ENCODE peak calls at places on chromosome 12, in five cellular contexts. F is K562, X is GM12878, Z is H1, D is HepG2. T is an unnamed sample. For H3K4me1, the result is how much of the 10 kb centered on the place peaks cover.

GRCh38 chr12:132430838-132431826 is 58.8 kb upstream of the FBRSL1 start:
- DNase-seq in F (no peak), X (no peak), Z (no peak), D (no peak), T (no peak)

GRCh38 chr12:130828895-130829294 is 10.2 kb downstream of the STX2 start:
- DNase-seq in F (no peak), X (no peak), Z (no peak), D (no peak), T (no peak)

GRCh38 chr12:12548713-12549112 is 13.9 kb downstream of the DUSP16 start:
- DNase-seq in F (no peak), X (no peak), Z (no peak), D (no peak), T (no peak)

GRCh38 chr12:3828888-3829287 is 44.3 kb downstream of the PARP11 start:
- DNase-seq in F (no peak), X (no peak), Z (no peak), D (no peak), T (no peak)

GRCh38 chr12:29253916-29254625 is 105.0 kb downstream of the FAR2 start:
- DNase-seq in F (no peak), X (no peak), Z (no peak), D (no peak), T (no peak)

GRCh38 chr12:13275366-13275765 is 78.8 kb downstream of the EMP1 start:
- DNase-seq in F (no peak), X (no peak), Z (no peak), D (no peak), T (no peak)

GRCh38 chr12:47551426-47551851 is 154.4 kb downstream of the RPAP3 start:
- DNase-seq in F (no peak), X (no peak), Z (no peak), D (no peak), T (no peak)

GRCh38 chr12:124603143-124603542 is 35.7 kb upstream of the NCOR2 start:
- DNase-seq in F (no peak), X (no peak), Z (no peak), D (no peak), T (no peak)

GRCh38 chr12:106317406-106318082 is 15.0 kb downstream of the TCP11L2 start:
- DNase-seq in F (no peak), X (no peak), Z (no peak), D (no peak), T (no peak)

GRCh38 chr12:69688496-69689427 is 10.3 kb downstream of the BEST3 start:
- DNase-seq in F (peak), X (no peak), Z (peak), D (peak), T (peak)

GRCh38 chr12:104133861-104134260 is 4.1 kb downstream of the NFYB start:
- DNase-seq in F (no peak), X (no peak), Z (no peak), D (no peak), T (no peak)

GRCh38 chr12:43540474-43540873 is 11.5 kb downstream of the ADAMTS20 start:
- DNase-seq in F (no peak), X (no peak), Z (no peak), D (no peak), T (no peak)

GRCh38 chr12:68648179-68648578 is 37.5 kb downstream of the RAP1B start:
- DNase-seq in F (no peak), X (no peak), Z (no peak), D (no peak), T (no peak)

GRCh38 chr12:118986043-118986442 is 4.7 kb downstream of the SRRM4 start:
- DNase-seq in F (no peak), X (no peak), Z (no peak), D (no peak), T (no peak)

GRCh38 chr12:93514853-93515252 is 47.5 kb downstream of the MRPL42 start:
- DNase-seq in F (no peak), X (no peak), Z (no peak), D (no peak), T (no peak)

GRCh38 chr12:53974084-53975018 is at the start of gene HOTAIR:
- DNase-seq in F (no peak), X (no peak), Z (no peak), D (no peak), T (no peak)

GRCh38 chr12:84969226-84969625 is 56.6 kb upstream of the SLC6A15 start:
- DNase-seq in F (no peak), X (no peak), Z (no peak), D (no peak), T (no peak)

GRCh38 chr12:53324113-53324778 is 2.8 kb upstream of the AAAS start:
- DNase-seq in F (no peak), X (peak), Z (peak), D (no peak), T (no peak)

GRCh38 chr12:18430425-18431048 is 169.2 kb downstream of the PIK3C2G start:
- DNase-seq in F (peak), X (no peak), Z (peak), D (peak), T (peak)

GRCh38 chr12:132398386-132398991 is 69.1 kb upstream of the GALNT9 start:
- DNase-seq in F (no peak), X (no peak), Z (no peak), D (no peak), T (no peak)

GRCh38 chr12:49974231-49974675 is 1.5 kb downstream of the AQP6 start:
- DNase-seq in F (peak), X (no peak), Z (peak), D (peak), T (no peak)

GRCh38 chr12:53071591-53072551 is 7.3 kb downstream of the SPRYD3 start:
- DNase-seq in F (peak), X (no peak), Z (no peak), D (no peak), T (no peak)

GRCh38 chr12:80912906-80913769 is 24.6 kb downstream of the LIN7A start:
- DNase-seq in F (no peak), X (no peak), Z (no peak), D (no peak), T (no peak)

GRCh38 chr12:27970391-27970980 is 2.0 kb downstream of the PTHLH start:
- DNase-seq in F (no peak), X (no peak), Z (peak), D (no peak), T (no peak)

GRCh38 chr12:31965090-31965489 is 5.9 kb downstream of the RESF1 start:
- DNase-seq in F (no peak), X (no peak), Z (no peak), D (no peak), T (no peak)

GRCh38 chr12:89933911-89934310 is 225.3 kb upstream of the ATP2B1 start:
- DNase-seq in F (no peak), X (no peak), Z (no peak), D (no peak), T (no peak)

GRCh38 chr12:16189849-16190248 is 87.6 kb downstream of the SLC15A5 start:
- DNase-seq in F (no peak), X (no peak), Z (no peak), D (peak), T (no peak)

GRCh38 chr12:96810477-96810876 is 96.6 kb upstream of the NEDD1 start:
- DNase-seq in F (no peak), X (no peak), Z (no peak), D (no peak), T (no peak)

GRCh38 chr12:81450920-81451739 is 308.0 kb downstream of the PPFIA2 start:
- DNase-seq in F (peak), X (no peak), Z (peak), D (peak), T (peak)

GRCh38 chr12:646303-647038 is 16.8 kb downstream of the NINJ2 start:
- DNase-seq in F (no peak), X (no peak), Z (no peak), D (peak), T (no peak)

GRCh38 chr12:127257366-127257935 is 1009.5 kb upstream of the TMEM132C start:
- DNase-seq in F (no peak), X (no peak), Z (no peak), D (no peak), T (no peak)

GRCh38 chr12:114935658-114936057 is 251.7 kb upstream of the TBX3 start:
- DNase-seq in F (no peak), X (no peak), Z (no peak), D (no peak), T (no peak)

GRCh38 chr12:15522574-15523187 is 200.4 kb downstream of the PTPRO start:
- DNase-seq in F (no peak), X (no peak), Z (no peak), D (peak), T (peak)

GRCh38 chr12:116194935-116195431 is 82.5 kb downstream of the MED13L start:
- DNase-seq in F (no peak), X (peak), Z (no peak), D (no peak), T (no peak)

GRCh38 chr12:6141048-6141447 is 16.6 kb upstream of the VWF start:
- DNase-seq in F (no peak), X (no peak), Z (no peak), D (no peak), T (no peak)

GRCh38 chr12:10196210-10196609 is 16.5 kb upstream of the GABARAPL1 start:
- DNase-seq in F (no peak), X (peak), Z (no peak), D (no peak), T (no peak)

DNA sequence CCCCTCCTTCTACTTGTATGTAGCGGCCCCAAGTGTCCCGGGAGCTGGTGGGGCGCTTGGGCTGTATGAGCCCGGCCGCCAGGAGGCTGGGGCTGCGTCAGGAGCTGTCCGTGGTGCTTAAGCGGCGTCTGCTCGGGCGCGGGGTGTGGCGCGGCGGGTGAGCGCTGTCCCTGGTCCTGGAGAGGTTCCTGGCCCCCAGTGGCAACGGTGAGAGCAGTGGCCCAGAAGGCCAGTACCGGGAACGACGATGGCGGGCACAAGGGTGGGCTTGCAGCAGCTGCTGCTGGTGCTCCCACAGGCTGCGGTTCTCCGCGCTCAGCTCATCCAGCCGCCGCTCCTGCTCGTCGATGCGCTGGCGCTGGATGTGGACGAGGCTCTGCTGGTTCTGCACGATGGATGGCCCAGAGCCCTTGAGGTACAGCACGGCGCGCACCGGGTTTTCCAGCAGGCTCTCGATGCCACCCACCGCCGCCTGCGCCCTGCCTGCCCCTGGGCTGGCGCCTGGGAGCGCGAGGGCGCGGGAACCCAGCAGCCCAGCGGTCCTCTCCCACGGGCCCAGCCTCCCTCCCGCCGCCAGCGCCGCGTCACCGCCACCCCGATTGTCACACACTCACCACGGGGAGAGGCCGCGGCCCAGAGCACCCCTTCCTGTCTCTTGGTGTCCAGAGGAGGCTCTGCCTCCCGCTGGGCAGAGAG is 41.9 kb upstream of the FKBP4 start:
- DNase-seq in F (peak), X (no peak), Z (peak), D (peak), T (peak)
- TF ChIP-seq ZNF274 in F (no peak), X (no peak), Z (no peak), D (peak), T (no peak)

DNA sequence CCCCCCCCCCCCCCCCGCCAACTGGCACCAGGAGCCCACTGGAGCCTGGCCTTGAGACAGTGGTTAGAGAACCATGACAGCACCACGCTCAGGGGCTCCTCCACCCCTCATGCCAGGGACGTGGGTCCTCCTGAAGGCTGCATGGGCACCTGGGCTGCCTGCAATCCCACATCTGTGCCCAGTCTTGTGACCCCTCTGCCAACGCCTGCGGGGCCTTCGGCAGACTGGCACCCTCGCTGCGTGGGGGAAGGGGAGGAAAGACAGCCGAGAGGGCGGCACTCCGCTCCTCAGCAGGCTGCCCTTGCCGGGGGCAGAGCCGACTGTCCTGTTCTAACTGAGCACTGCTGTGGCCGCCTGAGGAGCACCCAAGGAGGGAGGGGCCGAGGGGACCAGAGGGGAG is 6.0 kb downstream of the LRTM2 start:
- DNase-seq in F (no peak), X (no peak), Z (no peak), D (no peak), T (no peak)
- H3K4me2 ChIP-seq in F (no peak), X (no peak), Z (no peak), D (no peak), T (no peak)

DNA sequence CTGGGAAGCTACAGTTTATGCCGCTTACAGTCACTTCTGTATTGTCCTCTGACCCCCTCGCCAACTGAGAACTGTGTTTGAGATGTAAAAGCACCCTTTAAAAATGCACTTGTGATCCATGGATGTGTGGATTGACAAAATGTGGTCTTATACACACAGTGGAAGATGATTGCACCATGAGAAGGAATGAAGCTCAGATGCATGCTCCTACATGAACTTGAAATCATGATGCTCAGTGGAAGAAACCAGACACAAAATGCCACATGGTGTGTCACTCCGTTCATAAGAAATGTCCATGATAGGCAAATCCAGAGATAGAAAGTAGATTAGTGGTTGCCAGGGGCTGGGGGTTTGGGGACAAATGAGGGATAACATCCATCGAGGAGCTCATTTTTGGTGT is 58.0 kb downstream of the PITPNM2 start:
- DNase-seq in F (no peak), X (no peak), Z (no peak), D (no peak), T (no peak)
- H3K4me1 ChIP-seq in F (half or more), X (under half), Z (under half), D (half or more), T (half or more)

GRCh38 chr12:95551305-95551704 is at the start of gene USP44:
- DNase-seq in F (no peak), X (no peak), Z (peak), D (no peak), T (no peak)

GRCh38 chr12:95554532-95555071 is 3.3 kb upstream of the USP44 start:
- DNase-seq in F (no peak), X (no peak), Z (no peak), D (no peak), T (no peak)

GRCh38 chr12:95549392-95550084 is 1.7 kb downstream of the USP44 start:
- DNase-seq in F (no peak), X (no peak), Z (no peak), D (no peak), T (no peak)

GRCh38 chr12:95551913-95552516 is 739 bp upstream of the USP44 start:
- DNase-seq in F (no peak), X (no peak), Z (no peak), D (no peak), T (no peak)

DNA sequence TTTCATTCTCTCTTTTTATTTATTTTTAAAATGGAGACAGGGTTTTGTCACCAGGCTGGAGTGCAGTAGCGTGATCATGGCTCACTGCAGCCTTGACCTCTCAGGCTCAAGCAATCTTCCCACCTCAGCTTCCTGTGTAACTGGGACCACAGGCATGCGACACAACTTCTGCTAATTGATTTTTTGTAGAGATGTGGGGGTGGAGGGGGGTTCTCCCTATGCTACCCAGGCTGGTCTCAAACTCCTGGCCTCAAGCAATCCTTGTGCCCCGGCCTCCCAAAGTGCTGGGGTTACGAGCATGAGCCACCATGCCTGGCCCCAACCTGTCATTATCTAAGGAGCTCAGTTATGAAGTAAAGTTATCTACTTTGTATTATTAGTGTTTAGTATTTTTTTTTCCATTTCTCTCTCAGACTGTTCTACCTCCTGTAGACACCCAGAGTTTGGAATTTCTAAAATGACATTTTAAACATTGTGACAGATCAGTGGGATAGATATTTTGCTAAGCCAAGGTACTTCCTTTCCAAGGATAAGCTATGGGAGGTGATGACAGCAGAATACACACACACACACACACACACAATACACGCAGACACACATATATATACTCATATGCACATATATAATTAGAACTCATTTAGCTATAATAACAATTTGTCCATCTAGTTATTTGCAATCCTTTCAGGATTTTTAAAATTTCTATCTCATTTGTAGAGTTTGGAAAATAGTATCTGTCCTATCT is 2.1 kb upstream of the USP44 start:
- DNase-seq in F (no peak), X (no peak), Z (no peak), D (no peak), T (no peak)
- TF ChIP-seq ZNF274 in F (no peak), X (no peak), Z (no peak), D (no peak), T (no peak)

DNA sequence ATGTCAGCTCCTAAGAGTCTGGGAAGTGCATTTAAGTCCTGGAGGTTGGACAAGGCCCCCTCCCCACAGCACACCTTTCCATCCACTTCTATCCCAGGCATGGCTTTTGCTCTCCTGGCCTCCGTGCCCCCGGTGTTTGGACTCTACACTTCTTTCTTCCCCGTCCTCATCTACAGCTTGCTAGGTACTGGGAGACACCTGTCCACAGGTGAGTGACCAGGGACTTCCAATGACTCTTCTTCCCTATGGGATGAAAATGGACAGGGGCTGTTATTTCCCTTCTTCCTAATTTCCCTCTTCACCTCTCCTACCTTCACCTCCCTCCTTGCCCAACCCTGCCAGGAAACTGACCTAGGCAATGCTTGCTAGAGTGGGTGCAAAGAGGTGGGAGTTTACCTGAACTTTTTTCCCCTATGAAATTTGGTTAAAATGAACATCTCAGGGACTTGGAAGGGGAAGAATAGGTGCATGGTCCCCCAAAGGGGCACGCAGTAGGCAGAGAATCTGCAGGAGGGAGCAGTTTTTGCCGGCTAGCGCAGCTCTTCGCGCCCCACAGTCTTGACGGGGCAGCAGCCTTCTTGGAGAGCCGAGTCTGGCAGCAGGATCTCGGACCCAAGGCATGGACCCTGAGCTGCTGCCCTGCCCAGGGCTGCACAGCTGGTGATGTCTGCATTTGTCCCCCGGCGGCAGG is 9.2 kb downstream of the ARHGEF25 start:
- DNase-seq in F (no peak), X (no peak), Z (peak), D (no peak), T (no peak)
- H3K4me2 ChIP-seq in F (no peak), X (no peak), Z (peak), D (peak), T (no peak)

GRCh38 chr12:71691504-71692129 is 5.7 kb downstream of the TMEM19 start:
- DNase-seq in F (no peak), X (no peak), Z (no peak), D (no peak), T (no peak)
- H3K4me1 ChIP-seq in F (under half), X (under half), Z (under half), D (under half), T (under half)

T was measured in HCT116.